ENCODE peak calls at places on chromosomes 12 and 14, in nine cellular contexts. One of them, this sample, is unnamed.
A peak's percentile ranks its signal among the peaks of the same experiment; 100 is the strongest.

GRCh38 chr14:51131516-51131915 is 36.6 kb upstream of the TRIM9 start:
- DNase-seq in cardiac muscle cell: no peak
- DNase-seq in left ventricle myocardium inferior: no peak
- DNase-seq in AG09319: no peak
- DNase-seq in heart right ventricle: no peak
- DNase-seq in astrocyte of the spinal cord: no peak
- DNase-seq in fibroblast of lung: no peak
- DNase-seq in progenitor cell of endocrine pancreas: no peak
- DNase-seq in A549: no peak
- DNase-seq in this sample: no peak

GRCh38 chr14:82642425-82642824 is 1108.8 kb upstream of the SEL1L start:
- DNase-seq in left ventricle myocardium inferior: no peak
- DNase-seq in A549: peak; percentile 5
- DNase-seq in astrocyte of the spinal cord: peak; percentile 8
- DNase-seq in heart right ventricle: no peak
- DNase-seq in fibroblast of lung: no peak
- DNase-seq in AG09319: no peak
- DNase-seq in cardiac muscle cell: peak; percentile 63
- DNase-seq in progenitor cell of endocrine pancreas: peak; percentile 51
- DNase-seq in this sample: no peak

GRCh38 chr12:54571166-54571856 is 17.1 kb downstream of the PPP1R1A start:
- DNase-seq in progenitor cell of endocrine pancreas: no peak
- DNase-seq in AG09319: no peak
- DNase-seq in cardiac muscle cell: peak; percentile 44
- DNase-seq in fibroblast of lung: no peak
- DNase-seq in A549: no peak
- DNase-seq in left ventricle myocardium inferior: no peak
- DNase-seq in astrocyte of the spinal cord: no peak
- DNase-seq in heart right ventricle: no peak
- DNase-seq in this sample: no peak

GRCh38 chr14:68958553-68958952 is 20.5 kb downstream of the ACTN1 start:
- DNase-seq in left ventricle myocardium inferior: no peak
- DNase-seq in fibroblast of lung: peak; percentile 73
- DNase-seq in cardiac muscle cell: no peak
- DNase-seq in astrocyte of the spinal cord: no peak
- DNase-seq in AG09319: no peak
- DNase-seq in heart right ventricle: no peak
- DNase-seq in progenitor cell of endocrine pancreas: no peak
- DNase-seq in A549: no peak
- DNase-seq in this sample: no peak

GRCh38 chr12:113329022-113329790 is 5.7 kb downstream of the SLC8B1 start:
- DNase-seq in fibroblast of lung: peak; percentile 27
- DNase-seq in A549: no peak
- DNase-seq in left ventricle myocardium inferior: no peak
- DNase-seq in heart right ventricle: no peak
- DNase-seq in progenitor cell of endocrine pancreas: no peak
- DNase-seq in astrocyte of the spinal cord: no peak
- DNase-seq in AG09319: no peak
- DNase-seq in cardiac muscle cell: no peak
- DNase-seq in this sample: no peak

GRCh38 chr14:101122114-101122854 is 218.8 kb upstream of the RTL1 start:
- DNase-seq in left ventricle myocardium inferior: no peak
- DNase-seq in fibroblast of lung: no peak
- DNase-seq in heart right ventricle: no peak
- DNase-seq in cardiac muscle cell: no peak
- DNase-seq in astrocyte of the spinal cord: no peak
- DNase-seq in A549: no peak
- DNase-seq in AG09319: no peak
- DNase-seq in progenitor cell of endocrine pancreas: no peak
- DNase-seq in this sample: no peak

GRCh38 chr12:64232201-64232600 is 10.1 kb upstream of the KICS2 start:
- DNase-seq in A549: no peak
- DNase-seq in astrocyte of the spinal cord: no peak
- DNase-seq in AG09319: no peak
- DNase-seq in progenitor cell of endocrine pancreas: no peak
- DNase-seq in fibroblast of lung: no peak
- DNase-seq in left ventricle myocardium inferior: no peak
- DNase-seq in cardiac muscle cell: no peak
- DNase-seq in heart right ventricle: no peak
- DNase-seq in this sample: no peak

GRCh38 chr12:104243551-104243950 is 28.0 kb downstream of the TXNRD1 start:
- DNase-seq in cardiac muscle cell: no peak
- DNase-seq in progenitor cell of endocrine pancreas: no peak
- DNase-seq in A549: no peak
- DNase-seq in heart right ventricle: no peak
- DNase-seq in fibroblast of lung: peak; percentile 39
- DNase-seq in left ventricle myocardium inferior: no peak
- DNase-seq in astrocyte of the spinal cord: no peak
- DNase-seq in AG09319: no peak
- DNase-seq in this sample: no peak

GRCh38 chr14:56759633-56760032 is 50.6 kb downstream of the OTX2 start:
- DNase-seq in astrocyte of the spinal cord: no peak
- DNase-seq in A549: no peak
- DNase-seq in cardiac muscle cell: peak; percentile 15
- DNase-seq in left ventricle myocardium inferior: no peak
- DNase-seq in fibroblast of lung: no peak
- DNase-seq in heart right ventricle: no peak
- DNase-seq in AG09319: no peak
- DNase-seq in progenitor cell of endocrine pancreas: no peak
- DNase-seq in this sample: no peak

GRCh38 chr12:14905269-14906004 is 19.8 kb upstream of the MGP start:
- DNase-seq in left ventricle myocardium inferior: peak; percentile 44
- DNase-seq in astrocyte of the spinal cord: peak; percentile 8
- DNase-seq in cardiac muscle cell: no peak
- DNase-seq in AG09319: no peak
- DNase-seq in heart right ventricle: peak; percentile 65
- DNase-seq in A549: no peak
- DNase-seq in fibroblast of lung: peak; percentile 35
- DNase-seq in progenitor cell of endocrine pancreas: no peak
- DNase-seq in this sample: no peak

GRCh38 chr12:54561164-54561563 is 11.8 kb downstream of the PDE1B start:
- DNase-seq in left ventricle myocardium inferior: peak; percentile 39
- DNase-seq in fibroblast of lung: no peak
- DNase-seq in heart right ventricle: peak; percentile 66
- DNase-seq in A549: no peak
- DNase-seq in progenitor cell of endocrine pancreas: no peak
- DNase-seq in cardiac muscle cell: peak; percentile 34
- DNase-seq in astrocyte of the spinal cord: no peak
- DNase-seq in AG09319: no peak
- DNase-seq in this sample: no peak

GRCh38 chr12:29710104-29710503 is 73.6 kb downstream of the TMTC1 start:
- DNase-seq in AG09319: peak; percentile 39
- DNase-seq in heart right ventricle: peak; percentile 53
- DNase-seq in progenitor cell of endocrine pancreas: no peak
- DNase-seq in fibroblast of lung: peak; percentile 25
- DNase-seq in A549: no peak
- DNase-seq in cardiac muscle cell: peak; percentile 71
- DNase-seq in astrocyte of the spinal cord: peak; percentile 15
- DNase-seq in left ventricle myocardium inferior: peak; percentile 39
- DNase-seq in this sample: no peak

GRCh38 chr12:41205070-41205715 is 17.1 kb downstream of the PDZRN4 start:
- DNase-seq in left ventricle myocardium inferior: no peak
- DNase-seq in AG09319: no peak
- DNase-seq in cardiac muscle cell: no peak
- DNase-seq in fibroblast of lung: no peak
- DNase-seq in A549: no peak
- DNase-seq in progenitor cell of endocrine pancreas: no peak
- DNase-seq in astrocyte of the spinal cord: peak; percentile 2
- DNase-seq in heart right ventricle: no peak
- DNase-seq in this sample: no peak

GRCh38 chr14:104343690-104344640 is 205.6 kb downstream of the KIF26A start:
- DNase-seq in progenitor cell of endocrine pancreas: no peak
- DNase-seq in fibroblast of lung: no peak
- DNase-seq in AG09319: no peak
- DNase-seq in A549: no peak
- DNase-seq in left ventricle myocardium inferior: no peak
- DNase-seq in cardiac muscle cell: peak; percentile 31
- DNase-seq in astrocyte of the spinal cord: no peak
- DNase-seq in heart right ventricle: no peak
- DNase-seq in this sample: no peak

GRCh38 chr12:13959131-13959734 is 22.2 kb downstream of the GRIN2B start:
- DNase-seq in AG09319: no peak
- DNase-seq in fibroblast of lung: no peak
- DNase-seq in heart right ventricle: peak; percentile 19
- DNase-seq in cardiac muscle cell: no peak
- DNase-seq in left ventricle myocardium inferior: peak; percentile 21
- DNase-seq in A549: no peak
- DNase-seq in astrocyte of the spinal cord: no peak
- DNase-seq in progenitor cell of endocrine pancreas: no peak
- DNase-seq in this sample: no peak

GRCh38 chr12:24057920-24058476 is 108.5 kb upstream of the SOX5 start:
- DNase-seq in astrocyte of the spinal cord: no peak
- DNase-seq in left ventricle myocardium inferior: no peak
- DNase-seq in fibroblast of lung: no peak
- DNase-seq in cardiac muscle cell: no peak
- DNase-seq in A549: no peak
- DNase-seq in heart right ventricle: no peak
- DNase-seq in progenitor cell of endocrine pancreas: no peak
- DNase-seq in AG09319: no peak
- DNase-seq in this sample: no peak

GRCh38 chr14:70905316-70905715 is 1.9 kb upstream of the PCNX1 start:
- DNase-seq in AG09319: peak; percentile 92
- DNase-seq in heart right ventricle: peak; percentile 76
- DNase-seq in left ventricle myocardium inferior: peak; percentile 74
- DNase-seq in astrocyte of the spinal cord: no peak
- DNase-seq in progenitor cell of endocrine pancreas: no peak
- DNase-seq in A549: no peak
- DNase-seq in fibroblast of lung: no peak
- DNase-seq in cardiac muscle cell: no peak
- DNase-seq in this sample: no peak

GRCh38 chr14:85527458-85527857 is 2.5 kb upstream of the FLRT2 start:
- DNase-seq in A549: no peak
- DNase-seq in astrocyte of the spinal cord: peak; percentile 48
- DNase-seq in fibroblast of lung: no peak
- DNase-seq in left ventricle myocardium inferior: no peak
- DNase-seq in heart right ventricle: no peak
- DNase-seq in AG09319: no peak
- DNase-seq in cardiac muscle cell: no peak
- DNase-seq in progenitor cell of endocrine pancreas: no peak
- DNase-seq in this sample: no peak

GRCh38 chr12:122064780-122065588 is 13.6 kb upstream of the MLXIP start:
- DNase-seq in A549: no peak
- DNase-seq in cardiac muscle cell: peak; percentile 74
- DNase-seq in AG09319: no peak
- DNase-seq in progenitor cell of endocrine pancreas: no peak
- DNase-seq in astrocyte of the spinal cord: peak; percentile 82
- DNase-seq in left ventricle myocardium inferior: peak; percentile 49
- DNase-seq in fibroblast of lung: peak; percentile 88
- DNase-seq in heart right ventricle: no peak
- DNase-seq in this sample: no peak
- TF ChIP-seq CTCF in A549: no peak
- TF ChIP-seq CTCF in cardiac muscle cell: no peak
- TF ChIP-seq CTCF in AG09319: no peak
- TF ChIP-seq CTCF in progenitor cell of endocrine pancreas: no peak
- TF ChIP-seq CTCF in astrocyte of the spinal cord: no peak
- TF ChIP-seq CTCF in left ventricle myocardium inferior: no peak
- TF ChIP-seq CTCF in fibroblast of lung: no peak
- TF ChIP-seq CTCF in heart right ventricle: no peak
- TF ChIP-seq CTCF in this sample: no peak

DNA sequence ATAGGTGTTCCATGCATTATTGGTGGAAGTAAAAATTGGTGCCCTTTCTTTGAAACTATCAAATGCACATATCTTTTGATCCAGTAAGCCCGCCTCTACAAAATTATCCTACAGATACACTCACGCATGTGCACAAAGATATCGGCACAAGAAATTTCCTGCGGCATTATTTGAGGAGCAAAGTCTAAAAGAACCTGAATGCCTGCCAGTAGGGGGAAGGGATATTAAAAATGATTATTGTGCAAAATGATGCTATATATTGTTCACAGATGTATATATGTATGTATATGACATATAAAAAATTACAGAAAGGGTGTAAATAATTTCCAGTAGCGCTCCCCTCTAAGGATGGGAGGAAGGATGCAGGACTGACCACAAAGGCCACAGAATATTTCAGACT is 24.7 kb upstream of the ADIPOR2 start:
- DNase-seq in cardiac muscle cell: no peak
- DNase-seq in heart right ventricle: no peak
- DNase-seq in progenitor cell of endocrine pancreas: no peak
- DNase-seq in left ventricle myocardium inferior: no peak
- DNase-seq in astrocyte of the spinal cord: no peak
- DNase-seq in fibroblast of lung: no peak
- DNase-seq in AG09319: no peak
- DNase-seq in A549: no peak
- DNase-seq in this sample: no peak
- TF ChIP-seq CTCF in cardiac muscle cell: no peak
- TF ChIP-seq CTCF in heart right ventricle: no peak
- TF ChIP-seq CTCF in progenitor cell of endocrine pancreas: peak; percentile 10
- TF ChIP-seq CTCF in left ventricle myocardium inferior: no peak
- TF ChIP-seq CTCF in astrocyte of the spinal cord: no peak
- TF ChIP-seq CTCF in fibroblast of lung: no peak
- TF ChIP-seq CTCF in AG09319: no peak
- TF ChIP-seq CTCF in A549: no peak
- TF ChIP-seq CTCF in this sample: no peak

DNA sequence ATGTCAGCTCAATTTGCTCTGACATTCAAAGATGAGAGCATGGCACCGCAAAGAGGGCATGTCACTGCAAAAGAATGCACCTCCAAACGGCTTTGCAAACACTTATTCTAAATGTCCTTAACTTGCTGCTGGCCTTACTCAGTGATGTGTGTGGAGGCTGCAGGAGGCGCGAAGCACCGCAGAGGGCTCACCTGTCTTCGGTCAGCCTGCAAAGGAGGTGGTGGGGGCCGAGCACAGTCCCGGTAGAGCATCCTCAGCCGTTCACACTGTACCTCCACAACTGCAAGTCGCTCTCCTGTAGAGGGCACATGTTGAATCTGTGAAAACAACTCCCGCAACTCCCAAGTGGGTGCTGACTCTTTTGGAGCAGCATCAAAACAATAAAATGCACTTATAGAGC is 93.8 kb downstream of the TRAFD1 start:
- DNase-seq in cardiac muscle cell: no peak
- DNase-seq in astrocyte of the spinal cord: no peak
- DNase-seq in left ventricle myocardium inferior: no peak
- DNase-seq in AG09319: no peak
- DNase-seq in heart right ventricle: no peak
- DNase-seq in progenitor cell of endocrine pancreas: no peak
- DNase-seq in A549: no peak
- DNase-seq in fibroblast of lung: peak; percentile 9
- DNase-seq in this sample: no peak
- TF ChIP-seq CTCF in cardiac muscle cell: no peak
- TF ChIP-seq CTCF in astrocyte of the spinal cord: no peak
- TF ChIP-seq CTCF in left ventricle myocardium inferior: no peak
- TF ChIP-seq CTCF in AG09319: no peak
- TF ChIP-seq CTCF in heart right ventricle: no peak
- TF ChIP-seq CTCF in progenitor cell of endocrine pancreas: no peak
- TF ChIP-seq CTCF in A549: no peak
- TF ChIP-seq CTCF in fibroblast of lung: no peak
- TF ChIP-seq CTCF in this sample: no peak

DNA sequence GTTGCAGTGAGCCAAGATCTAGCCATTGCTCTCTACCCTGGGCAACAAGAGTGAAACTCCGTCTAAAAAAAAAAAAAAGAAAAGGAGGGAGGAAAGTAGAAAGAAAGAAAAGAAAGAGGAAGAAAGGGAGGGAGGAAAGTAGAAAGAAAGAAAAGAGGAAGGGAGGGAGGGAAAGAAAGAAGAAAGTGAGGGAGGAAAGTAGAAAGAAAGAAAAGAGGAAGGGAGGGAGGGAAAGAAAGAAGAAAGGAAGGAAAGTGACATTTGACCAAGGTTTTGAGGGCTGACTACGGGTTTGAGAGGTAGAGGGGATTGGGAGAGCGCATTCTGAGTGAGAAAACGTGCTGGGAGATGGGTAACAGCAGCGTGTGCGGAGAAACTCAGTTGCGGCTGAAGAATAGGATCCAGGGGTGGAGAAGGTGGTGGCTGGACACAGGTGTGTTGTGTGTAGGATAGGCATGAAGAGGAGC is 521 bp upstream of the PAPLN start:
- DNase-seq in astrocyte of the spinal cord: no peak
- DNase-seq in A549: no peak
- DNase-seq in heart right ventricle: no peak
- DNase-seq in AG09319: no peak
- DNase-seq in cardiac muscle cell: no peak
- DNase-seq in fibroblast of lung: no peak
- DNase-seq in progenitor cell of endocrine pancreas: no peak
- DNase-seq in left ventricle myocardium inferior: no peak
- DNase-seq in this sample: no peak
- TF ChIP-seq CTCF in astrocyte of the spinal cord: no peak
- TF ChIP-seq CTCF in A549: no peak
- TF ChIP-seq CTCF in heart right ventricle: no peak
- TF ChIP-seq CTCF in AG09319: no peak
- TF ChIP-seq CTCF in cardiac muscle cell: no peak
- TF ChIP-seq CTCF in fibroblast of lung: no peak
- TF ChIP-seq CTCF in progenitor cell of endocrine pancreas: no peak
- TF ChIP-seq CTCF in left ventricle myocardium inferior: no peak
- TF ChIP-seq CTCF in this sample: no peak